ENCODE peak calls at places on chromosomes 5 and 9, in nine cellular contexts. Y is CD8-positive, alpha-beta T cell; N is NT2/D1; Q is transverse colon; T is cardiac muscle cell; O is endodermal cell; X is H9; C is thoracic aorta; D is stomach. V is an unnamed sample. For H3K27me3 and H3K4me1, the result is how much of the 10 kb centered on the place peaks cover.

GRCh38 chr5:119330367-119331183 is 25.2 kb upstream of the TNFAIP8 start:
- DNase-seq in Y (peak), N (no peak), Q (no peak), T (no peak), O (peak), X (no peak), C (no peak), D (no peak), V (no peak)

GRCh38 chr5:100803391-100803790 is 99.7 kb downstream of the ST8SIA4 start:
- DNase-seq in Y (no peak), N (no peak), Q (no peak), T (no peak), O (no peak), X (no peak), C (no peak), D (no peak), V (no peak)

GRCh38 chr5:105924366-105924765 is 1746.4 kb downstream of the EFNA5 start:
- DNase-seq in Y (no peak), N (no peak), Q (no peak), T (no peak), O (no peak), X (no peak), C (no peak), D (no peak), V (no peak)

GRCh38 chr9:32045513-32045912 is 338.9 kb upstream of the ACO1 start:
- DNase-seq in Y (no peak), N (no peak), Q (no peak), T (no peak), O (no peak), X (no peak), C (no peak), D (no peak), V (no peak)

GRCh38 chr5:129496410-129496809 is 36.3 kb downstream of the ADAMTS19 start:
- DNase-seq in Y (no peak), N (no peak), Q (no peak), T (no peak), O (no peak), X (no peak), C (no peak), D (no peak), V (no peak)

GRCh38 chr5:103424008-103424407 is 138.6 kb downstream of the NUDT12 start:
- DNase-seq in Y (no peak), N (no peak), Q (no peak), T (no peak), O (no peak), X (no peak), C (no peak), D (no peak), V (no peak)

GRCh38 chr9:134778841-134779411 is 101.7 kb upstream of the FCN2 start:
- DNase-seq in Y (no peak), N (peak), Q (peak), T (peak), O (peak), X (peak), C (no peak), D (peak), V (peak)

GRCh38 chr5:128276537-128277216 is 193.1 kb downstream of the SLC12A2 start:
- DNase-seq in Y (no peak), N (no peak), Q (no peak), T (no peak), O (no peak), X (no peak), C (no peak), D (no peak), V (no peak)

GRCh38 chr5:56175465-56175864 is 57.7 kb downstream of the ANKRD55 start:
- DNase-seq in Y (no peak), N (peak), Q (no peak), T (peak), O (peak), X (no peak), C (no peak), D (no peak), V (no peak)

GRCh38 chr5:175235251-175235963 is 208.6 kb downstream of the DRD1 start:
- DNase-seq in Y (no peak), N (no peak), Q (no peak), T (no peak), O (no peak), X (no peak), C (no peak), D (no peak), V (no peak)

GRCh38 chr9:115250646-115251045 is 132.7 kb upstream of the TNC start:
- DNase-seq in Y (no peak), N (peak), Q (no peak), T (no peak), O (peak), X (peak), C (no peak), D (no peak), V (no peak)

GRCh38 chr5:150562832-150563231 is 54.9 kb downstream of the NDST1 start:
- DNase-seq in Y (no peak), N (peak), Q (peak), T (peak), O (peak), X (no peak), C (no peak), D (no peak), V (peak)

GRCh38 chr5:28216939-28217360 is 1178.6 kb upstream of the CDH9 start:
- DNase-seq in Y (no peak), N (no peak), Q (no peak), T (no peak), O (no peak), X (no peak), C (no peak), D (no peak), V (no peak)

GRCh38 chr5:150763023-150763793 is 4.4 kb upstream of the DCTN4 start:
- DNase-seq in Y (no peak), N (no peak), Q (peak), T (peak), O (no peak), X (no peak), C (no peak), D (peak), V (no peak)

GRCh38 chr5:102958481-102959011 is 161.4 kb downstream of the GIN1 start:
- DNase-seq in Y (no peak), N (no peak), Q (no peak), T (no peak), O (no peak), X (no peak), C (no peak), D (no peak), V (no peak)

GRCh38 chr9:132673355-132673754 is 3.1 kb downstream of the GTF3C4 start:
- DNase-seq in Y (no peak), N (no peak), Q (no peak), T (peak), O (no peak), X (peak), C (no peak), D (no peak), V (no peak)

GRCh38 chr5:14946813-14947640 is 75.4 kb upstream of the ANKH start:
- DNase-seq in Y (no peak), N (peak), Q (peak), T (peak), O (no peak), X (no peak), C (no peak), D (peak), V (peak)

GRCh38 chr5:40681351-40682311 is 1.9 kb downstream of the PTGER4 start:
- DNase-seq in Y (peak), N (no peak), Q (peak), T (peak), O (peak), X (peak), C (no peak), D (peak), V (peak)

GRCh38 chr5:73437126-73438047 is 11.2 kb downstream of the FOXD1 start:
- DNase-seq in Y (no peak), N (no peak), Q (peak), T (peak), O (peak), X (peak), C (no peak), D (no peak), V (peak)

GRCh38 chr5:132812949-132813598 is at the start of gene SOWAHA:
- DNase-seq in Y (no peak), N (no peak), Q (peak), T (peak), O (peak), X (peak), C (no peak), D (peak), V (peak)

GRCh38 chr9:113587471-113588031 is 124.0 kb downstream of the RGS3 start:
- DNase-seq in Y (peak), N (no peak), Q (no peak), T (peak), O (peak), X (peak), C (no peak), D (no peak), V (no peak)

GRCh38 chr9:108241384-108241783 is 614.4 kb downstream of the ACTL7B start:
- DNase-seq in Y (no peak), N (peak), Q (no peak), T (no peak), O (peak), X (no peak), C (no peak), D (no peak), V (no peak)

GRCh38 chr5:142960309-142960696 is 190.1 kb downstream of the ARHGAP26 start:
- DNase-seq in Y (no peak), N (no peak), Q (no peak), T (no peak), O (no peak), X (no peak), C (no peak), D (no peak), V (no peak)

GRCh38 chr9:112486221-112487007 is at the start of gene KIAA1958:
- DNase-seq in Y (peak), N (peak), Q (peak), T (peak), O (peak), X (peak), C (peak), D (peak), V (peak)

GRCh38 chr9:127954831-127955293 is 17.2 kb upstream of the DPM2 start:
- DNase-seq in Y (no peak), N (no peak), Q (no peak), T (no peak), O (no peak), X (no peak), C (no peak), D (no peak), V (no peak)

GRCh38 chr5:171978016-171978415 is 28.4 kb downstream of the FBXW11 start:
- DNase-seq in Y (no peak), N (no peak), Q (no peak), T (no peak), O (no peak), X (no peak), C (no peak), D (no peak), V (no peak)

GRCh38 chr5:171978519-171978918 is 27.9 kb downstream of the FBXW11 start:
- DNase-seq in Y (no peak), N (no peak), Q (no peak), T (no peak), O (no peak), X (peak), C (no peak), D (no peak), V (no peak)

GRCh38 chr5:171979606-171980005 is 26.8 kb downstream of the FBXW11 start:
- DNase-seq in Y (no peak), N (no peak), Q (no peak), T (no peak), O (peak), X (peak), C (no peak), D (no peak), V (no peak)

GRCh38 chr5:171975877-171976667 is 30.4 kb downstream of the FBXW11 start:
- DNase-seq in Y (no peak), N (no peak), Q (no peak), T (no peak), O (no peak), X (no peak), C (no peak), D (no peak), V (no peak)

DNA sequence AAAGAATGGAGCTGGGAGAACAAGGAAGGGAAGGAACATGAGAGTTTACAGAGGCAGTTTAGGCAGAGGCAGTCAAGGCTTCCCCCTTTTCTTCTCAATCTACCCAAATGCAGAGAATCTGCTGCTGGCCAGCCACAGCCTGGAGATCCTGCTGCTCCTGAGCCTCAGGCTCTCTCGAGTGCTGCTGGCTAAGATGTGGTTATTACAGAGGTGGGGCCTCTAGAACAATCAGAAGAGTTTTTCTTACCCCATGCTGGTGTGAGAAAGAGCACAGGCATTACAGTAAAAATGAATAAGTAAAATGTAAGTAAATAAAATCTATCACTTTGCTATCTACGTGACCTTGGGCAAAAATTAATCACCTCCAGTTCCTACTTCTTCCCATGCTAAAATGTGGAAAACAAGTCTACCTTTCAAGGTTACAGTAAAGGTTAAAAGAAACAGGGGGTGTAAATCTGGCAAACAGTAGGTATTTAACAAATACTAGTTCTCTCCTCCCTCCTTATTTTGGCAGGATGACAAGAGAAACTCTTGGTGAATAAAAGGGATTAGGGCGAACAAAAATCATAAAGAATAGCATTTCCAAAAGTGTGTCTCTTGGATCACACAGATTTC is 31.1 kb downstream of the FBXW11 start:
- DNase-seq in Y (no peak), N (no peak), Q (no peak), T (no peak), O (peak), X (peak), C (no peak), D (no peak), V (no peak)
- H3K27me3 ChIP-seq in Y (under half), N (under half), Q (under half), T (under half), O (under half), X (under half), C (under half), D (under half), V (under half)

GRCh38 chr5:131382407-131383395 is 118.8 kb downstream of the CDC42SE2 start:
- DNase-seq in Y (peak), N (peak), Q (no peak), T (peak), O (peak), X (peak), C (no peak), D (no peak), V (peak)
- H3K4me1 ChIP-seq in Y (half or more), N (under half), Q (under half), T (under half), O (under half), X (under half), C (under half), D (under half), V (under half)

DNA sequence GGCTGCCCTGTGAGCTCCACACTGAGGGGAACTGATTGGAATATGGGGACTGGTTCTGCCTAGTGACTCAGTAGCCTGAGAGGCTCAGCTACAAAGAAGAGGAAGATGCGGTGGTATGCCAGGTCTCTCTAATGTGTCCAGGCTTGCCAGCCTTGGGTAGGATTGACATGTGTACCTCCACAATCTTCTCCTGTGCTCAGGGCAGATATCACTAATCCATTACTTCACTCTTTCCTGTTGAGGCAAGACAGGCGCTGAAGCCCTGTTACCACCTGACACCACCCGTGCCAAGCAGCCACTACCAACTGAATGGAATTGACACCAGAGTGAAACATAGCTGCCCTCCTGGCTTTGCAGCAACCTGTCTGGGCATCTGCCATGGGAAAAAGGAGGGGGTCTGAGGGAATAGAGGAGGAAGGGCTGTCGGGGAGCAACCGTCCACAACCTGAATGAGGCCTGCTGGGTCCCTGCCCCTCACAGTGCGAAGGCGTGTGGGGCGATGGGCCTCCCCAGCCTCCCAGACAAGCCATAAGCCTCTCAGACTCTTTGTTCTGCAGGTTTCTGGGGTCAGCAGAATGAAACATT is 114.7 kb upstream of the CXCL14 start:
- DNase-seq in Y (no peak), N (no peak), Q (no peak), T (no peak), O (peak), X (no peak), C (no peak), D (no peak), V (no peak)
- H3K27me3 ChIP-seq in Y (under half), N (under half), Q (under half), T (under half), O (under half), X (under half), C (under half), D (under half), V (under half)

GRCh38 chr9:78005231-78006002 is 26.2 kb downstream of the GNAQ start:
- DNase-seq in Y (no peak), N (no peak), Q (no peak), T (no peak), O (no peak), X (no peak), C (no peak), D (no peak), V (no peak)
- H3K4me1 ChIP-seq in Y (under half), N (under half), Q (under half), T (under half), O (under half), X (under half), C (half or more), D (half or more), V (under half)

GRCh38 chr5:1358726-1359025 is 13.8 kb upstream of the CLPTM1L start:
- DNase-seq in Y (no peak), N (no peak), Q (no peak), T (no peak), O (no peak), X (no peak), C (no peak), D (no peak), V (no peak)

GRCh38 chr5:1354491-1355033 is 9.7 kb upstream of the CLPTM1L start:
- DNase-seq in Y (no peak), N (no peak), Q (no peak), T (no peak), O (no peak), X (no peak), C (no peak), D (no peak), V (no peak)

GRCh38 chr5:1357946-1358725 is 13.2 kb upstream of the CLPTM1L start:
- DNase-seq in Y (no peak), N (no peak), Q (no peak), T (no peak), O (no peak), X (no peak), C (no peak), D (no peak), V (no peak)

GRCh38 chr5:1359031-1359645 is 14.2 kb upstream of the CLPTM1L start:
- DNase-seq in Y (no peak), N (no peak), Q (no peak), T (no peak), O (no peak), X (no peak), C (no peak), D (no peak), V (no peak)

GRCh38 chr5:1356873-1357787 is 12.2 kb upstream of the CLPTM1L start:
- DNase-seq in Y (no peak), N (no peak), Q (no peak), T (no peak), O (no peak), X (no peak), C (no peak), D (no peak), V (no peak)
- H3K27me3 ChIP-seq in Y (under half), N (under half), Q (under half), T (under half), O (under half), X (under half), C (under half), D (under half), V (under half)

GRCh38 chr9:76700916-76701315 is 63.3 kb upstream of the PCA3 start:
- DNase-seq in Y (no peak), N (no peak), Q (no peak), T (no peak), O (no peak), X (no peak), C (no peak), D (no peak), V (no peak)

GRCh38 chr9:76701441-76702031 is 62.7 kb upstream of the PCA3 start:
- DNase-seq in Y (no peak), N (no peak), Q (no peak), T (no peak), O (no peak), X (no peak), C (no peak), D (no peak), V (no peak)

GRCh38 chr9:76699966-76700365 is 64.3 kb upstream of the PCA3 start:
- DNase-seq in Y (no peak), N (no peak), Q (no peak), T (no peak), O (no peak), X (no peak), C (no peak), D (no peak), V (no peak)

GRCh38 chr9:76697554-76697953 is 66.7 kb upstream of the PCA3 start:
- DNase-seq in Y (no peak), N (no peak), Q (no peak), T (no peak), O (no peak), X (no peak), C (no peak), D (no peak), V (no peak)

DNA sequence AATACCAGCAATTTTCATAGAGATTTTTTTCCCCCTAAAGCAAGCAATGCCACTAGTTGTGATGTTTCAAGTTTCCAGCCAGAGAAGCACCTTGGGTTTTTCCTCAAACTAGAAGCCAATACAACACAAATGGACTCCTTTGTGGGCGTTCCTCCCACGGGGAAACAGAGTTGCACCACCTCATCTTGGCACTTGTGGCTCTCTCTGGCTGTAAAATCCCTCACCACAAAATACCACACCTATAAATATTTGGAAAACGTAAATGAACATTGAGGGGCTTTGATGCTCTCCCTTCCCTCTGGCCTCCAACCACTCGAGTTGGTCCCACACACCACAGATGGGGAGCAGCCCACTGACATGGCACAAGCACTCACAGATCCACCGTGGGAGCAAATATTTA is 67.1 kb upstream of the PCA3 start:
- DNase-seq in Y (no peak), N (no peak), Q (no peak), T (no peak), O (no peak), X (no peak), C (no peak), D (no peak), V (no peak)
- H3K4me1 ChIP-seq in Y (under half), N (under half), Q (under half), T (under half), O (under half), X (under half), C (under half), D (under half), V (under half)

DNA sequence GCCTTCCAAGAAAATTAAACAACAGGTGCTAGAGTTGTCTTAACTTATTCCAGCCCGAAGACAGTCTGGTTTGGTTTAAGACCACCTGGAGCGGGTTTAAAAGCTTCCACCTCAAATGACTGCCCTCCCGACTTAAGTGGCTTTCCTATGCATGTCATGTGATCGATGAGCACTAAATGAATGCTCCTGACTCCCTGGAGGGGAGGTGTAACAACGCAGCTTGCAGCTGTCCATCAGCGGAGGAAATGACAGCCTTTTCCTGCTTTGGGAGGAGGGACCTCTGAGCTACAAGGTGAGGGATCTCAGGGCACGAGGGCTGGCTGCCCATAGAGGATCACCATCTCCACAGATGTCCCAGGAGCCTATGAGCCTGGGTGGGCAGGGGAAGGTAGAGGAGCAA is 203.0 kb upstream of the PANK3 start:
- DNase-seq in Y (no peak), N (no peak), Q (no peak), T (no peak), O (peak), X (peak), C (no peak), D (no peak), V (no peak)
- H3K27me3 ChIP-seq in Y (under half), N (under half), Q (under half), T (under half), O (under half), X (under half), C (under half), D (under half), V (under half)

GRCh38 chr9:126471084-126471611 is 142.6 kb upstream of the LMX1B start:
- DNase-seq in Y (peak), N (no peak), Q (peak), T (no peak), O (no peak), X (no peak), C (peak), D (peak), V (peak)
- H3K4me1 ChIP-seq in Y (half or more), N (under half), Q (under half), T (under half), O (under half), X (under half), C (under half), D (under half), V (under half)